ENCODE peak calls at places on chromosome 11, in five cellular contexts. Q is stomach, B is A549, S is ovary, K is sigmoid colon. J is an unnamed sample. For H3K4me1, the result is how much of the 10 kb centered on the place peaks cover.

GRCh38 chr11:100682247-100682969 is 4.7 kb upstream of the ARHGAP42 start:
- DNase-seq in Q (no peak), B (peak), S (no peak), K (no peak), J (no peak)

GRCh38 chr11:27209562-27210005 is 153.4 kb downstream of the CCDC34 start:
- DNase-seq in Q (no peak), B (peak), S (no peak), K (no peak), J (no peak)

GRCh38 chr11:25771605-25772004 is 560.3 kb upstream of the ANO3 start:
- DNase-seq in Q (no peak), B (no peak), S (no peak), K (no peak), J (no peak)

GRCh38 chr11:3049430-3050243 is 7.6 kb downstream of the CARS1 start:
- DNase-seq in Q (peak), B (peak), S (peak), K (peak), J (no peak)

GRCh38 chr11:61975638-61976419 is 8.4 kb upstream of the FTH1 start:
- DNase-seq in Q (no peak), B (no peak), S (no peak), K (peak), J (no peak)

GRCh38 chr11:111310088-111310487 is 11.7 kb downstream of the POU2AF3 start:
- DNase-seq in Q (no peak), B (no peak), S (no peak), K (no peak), J (peak)

GRCh38 chr11:103862827-103863213 is 173.6 kb upstream of the DDI1 start:
- DNase-seq in Q (no peak), B (no peak), S (no peak), K (no peak), J (no peak)

GRCh38 chr11:129281471-129282268 is 89.5 kb upstream of the ARHGAP32 start:
- DNase-seq in Q (no peak), B (no peak), S (no peak), K (no peak), J (no peak)

GRCh38 chr11:34866375-34866774 is 49.8 kb downstream of the APIP start:
- DNase-seq in Q (no peak), B (no peak), S (no peak), K (no peak), J (no peak)

DNA sequence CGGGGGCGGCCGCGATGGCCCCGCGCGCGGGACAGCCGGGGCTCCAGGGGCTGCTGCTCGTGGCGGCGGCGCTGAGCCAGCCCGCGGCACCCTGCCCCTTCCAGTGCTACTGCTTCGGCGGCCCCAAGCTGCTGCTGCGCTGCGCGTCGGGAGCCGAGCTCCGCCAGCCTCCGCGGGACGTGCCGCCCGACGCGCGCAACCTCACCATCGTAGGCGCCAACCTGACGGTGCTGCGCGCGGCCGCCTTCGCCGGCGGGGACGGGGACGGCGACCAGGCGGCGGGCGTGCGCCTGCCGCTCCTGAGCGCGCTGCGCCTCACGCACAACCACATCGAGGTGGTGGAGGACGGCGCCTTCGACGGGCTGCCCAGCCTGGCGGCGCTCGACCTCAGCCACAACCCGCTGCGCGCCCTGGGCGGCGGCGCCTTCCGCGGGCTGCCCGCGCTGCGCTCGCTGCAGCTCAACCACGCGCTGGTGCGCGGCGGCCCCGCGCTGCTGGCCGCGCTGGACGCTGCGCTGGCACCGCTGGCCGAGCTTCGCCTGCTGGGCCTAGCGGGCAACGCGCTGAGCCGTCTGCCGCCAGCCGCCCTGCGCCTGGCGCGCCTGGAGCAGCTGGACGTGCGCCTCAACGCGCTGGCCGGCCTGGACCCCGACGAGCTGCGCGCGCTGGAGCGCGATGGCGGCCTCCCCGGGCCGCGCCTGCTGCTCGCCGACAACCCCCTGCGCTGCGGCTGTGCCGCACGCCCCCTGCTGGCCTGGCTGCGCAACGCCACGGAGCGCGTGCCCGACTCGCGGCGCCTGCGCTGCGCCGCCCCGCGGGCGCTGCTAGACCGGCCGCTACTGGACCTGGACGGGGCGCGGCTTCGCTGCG is 697 bp downstream of the TPBGL start:
- DNase-seq in Q (peak), B (peak), S (peak), K (peak), J (no peak)
- TF ChIP-seq EP300 in Q (no peak), B (no peak), S (no peak), K (no peak), J (no peak)

GRCh38 chr11:68028802-68029475 is 1.5 kb upstream of the NDUFS8 start:
- DNase-seq in Q (no peak), B (peak), S (no peak), K (no peak), J (no peak)

GRCh38 chr11:68032003-68032402 is 1.5 kb downstream of the NDUFS8 start:
- DNase-seq in Q (no peak), B (no peak), S (no peak), K (no peak), J (no peak)

GRCh38 chr11:68031136-68031459 is 617 bp downstream of the NDUFS8 start:
- DNase-seq in Q (no peak), B (no peak), S (no peak), K (no peak), J (no peak)

GRCh38 chr11:68032997-68033707 is 2.7 kb downstream of the NDUFS8 start:
- DNase-seq in Q (no peak), B (no peak), S (no peak), K (no peak), J (no peak)

DNA sequence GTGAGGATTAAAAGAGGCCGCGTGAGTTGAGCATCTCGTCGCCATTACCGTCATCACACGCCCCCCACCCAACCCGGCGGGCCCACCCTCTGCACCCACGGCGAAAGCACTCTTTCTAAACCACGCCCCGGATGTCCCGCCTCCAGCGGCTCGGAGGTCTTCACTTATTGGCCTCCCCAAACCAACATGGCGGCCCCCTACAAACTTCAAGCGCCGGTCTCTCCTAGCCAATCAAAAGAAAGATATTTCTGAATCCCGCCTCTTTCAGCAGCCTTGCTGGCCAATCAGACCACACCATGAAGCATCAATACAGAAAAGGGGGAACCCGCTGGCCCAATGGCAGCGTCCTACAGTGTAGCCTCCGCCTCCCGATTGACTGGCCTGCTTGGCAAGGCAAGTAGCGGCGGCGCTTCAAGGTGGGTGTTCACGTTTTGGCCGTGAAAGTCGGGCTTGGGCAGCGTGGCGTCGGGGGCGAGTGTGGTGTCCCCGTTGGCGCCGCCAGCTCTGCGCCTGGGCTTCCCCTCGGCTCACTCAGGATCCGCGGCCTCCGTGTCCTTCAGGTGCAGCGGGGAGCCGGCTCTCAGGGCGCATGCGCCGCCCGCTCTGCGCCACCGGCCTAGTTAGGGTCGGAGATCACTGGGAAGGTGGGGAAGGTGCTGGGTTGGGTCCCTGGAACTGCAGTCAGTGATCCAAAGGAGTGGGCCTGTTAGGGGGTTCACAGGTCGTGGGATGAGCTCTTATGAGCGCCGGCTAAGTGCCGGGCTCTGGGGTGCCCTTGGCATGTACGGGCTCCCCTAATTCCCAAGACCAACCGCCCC is at the start of gene NDUFS8:
- DNase-seq in Q (peak), B (peak), S (peak), K (peak), J (peak)
- TF ChIP-seq POLR2A in Q (peak), B (peak), S (peak), K (no peak), J (no peak)

GRCh38 chr11:73292481-73292880 is 15.6 kb upstream of the ARHGEF17 start:
- DNase-seq in Q (no peak), B (no peak), S (no peak), K (no peak), J (no peak)
- H3K4me1 ChIP-seq in Q (under half), B (under half), S (under half), K (under half), J (under half)

GRCh38 chr11:44190883-44191230 is 95.4 kb downstream of the EXT2 start:
- DNase-seq in Q (no peak), B (no peak), S (no peak), K (no peak), J (no peak)

GRCh38 chr11:44188643-44189042 is 93.2 kb downstream of the EXT2 start:
- DNase-seq in Q (no peak), B (peak), S (no peak), K (no peak), J (no peak)

GRCh38 chr11:44189986-44190882 is 94.8 kb downstream of the EXT2 start:
- DNase-seq in Q (no peak), B (no peak), S (no peak), K (no peak), J (no peak)

GRCh38 chr11:44186531-44186930 is 91.1 kb downstream of the EXT2 start:
- DNase-seq in Q (no peak), B (no peak), S (no peak), K (no peak), J (no peak)

GRCh38 chr11:44185522-44185921 is 90.0 kb downstream of the EXT2 start:
- DNase-seq in Q (no peak), B (no peak), S (no peak), K (no peak), J (no peak)
- TF ChIP-seq EP300 in Q (no peak), B (no peak), S (no peak), K (no peak), J (no peak)

DNA sequence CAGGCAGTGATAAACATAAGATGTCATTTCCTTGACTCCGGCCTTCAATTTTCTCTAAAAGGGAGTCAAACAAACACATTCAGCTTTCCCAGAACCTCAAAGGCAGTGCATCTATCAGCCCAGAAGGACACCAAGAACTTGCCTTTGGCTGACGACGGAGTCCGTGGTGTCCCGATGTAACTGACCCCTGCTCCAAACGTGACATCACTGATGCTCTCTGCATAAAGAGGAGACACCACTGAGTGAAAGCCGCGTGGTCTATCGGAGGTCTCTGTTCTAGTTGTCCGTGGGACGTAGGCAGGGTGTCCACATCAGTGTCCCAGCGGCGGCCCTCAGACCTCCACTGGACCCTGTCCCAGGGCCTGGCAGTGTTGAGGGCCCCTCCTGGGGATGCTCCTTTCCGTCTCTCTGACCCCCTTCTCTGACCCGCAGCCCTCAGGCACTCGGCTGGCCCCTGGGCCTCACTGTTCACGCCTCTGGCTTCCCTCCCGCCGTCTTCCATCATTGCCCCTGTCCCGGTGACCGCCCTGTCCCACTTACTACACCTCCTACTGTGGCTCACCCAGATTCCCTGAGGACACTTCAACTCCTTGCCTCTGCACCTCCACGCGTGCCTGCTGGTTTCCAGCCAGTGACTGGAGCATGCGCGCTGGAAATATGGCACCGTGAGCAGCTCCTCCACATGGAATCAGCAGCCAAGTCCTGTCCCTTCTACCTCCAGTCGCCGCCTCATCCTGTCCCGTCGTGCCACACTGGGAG is 70.4 kb downstream of the NCAPD3 start:
- DNase-seq in Q (no peak), B (no peak), S (peak), K (no peak), J (no peak)
- TF ChIP-seq POLR2A in Q (no peak), B (no peak), S (no peak), K (no peak), J (no peak)

GRCh38 chr11:58768137-58768536 is 36.4 kb upstream of the GLYAT start:
- DNase-seq in Q (no peak), B (no peak), S (no peak), K (no peak), J (no peak)

GRCh38 chr11:58770627-58771457 is 39.1 kb upstream of the GLYAT start:
- DNase-seq in Q (no peak), B (peak), S (no peak), K (no peak), J (no peak)

GRCh38 chr11:58771458-58771855 is 39.7 kb upstream of the GLYAT start:
- DNase-seq in Q (no peak), B (no peak), S (no peak), K (no peak), J (no peak)

GRCh38 chr11:58769308-58769707 is 37.6 kb upstream of the GLYAT start:
- DNase-seq in Q (no peak), B (no peak), S (no peak), K (no peak), J (no peak)

DNA sequence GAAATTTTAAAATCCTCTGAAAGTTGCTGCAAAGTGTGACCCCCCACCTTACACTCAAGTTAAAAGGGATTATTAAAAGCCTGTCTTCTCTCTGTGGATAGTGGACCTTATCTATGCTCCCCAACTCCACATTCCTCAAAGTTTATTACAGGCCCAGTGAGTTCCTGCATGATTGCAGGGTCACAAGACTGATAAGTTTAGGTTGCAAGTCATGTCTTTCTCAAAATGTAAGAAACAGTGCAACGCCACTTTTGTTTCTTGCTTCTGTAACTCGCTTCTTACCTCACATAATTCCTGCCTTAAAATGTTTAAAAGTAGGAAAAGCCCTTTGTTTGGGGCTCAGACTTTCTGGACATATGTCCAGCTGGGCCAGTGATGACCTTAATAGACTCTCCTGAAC is 38.4 kb upstream of the GLYAT start:
- DNase-seq in Q (no peak), B (no peak), S (no peak), K (no peak), J (no peak)
- H3K4me1 ChIP-seq in Q (under half), B (under half), S (under half), K (under half), J (under half)

GRCh38 chr11:12818333-12819015 is 144.3 kb downstream of the TEAD1 start:
- DNase-seq in Q (no peak), B (no peak), S (no peak), K (no peak), J (no peak)
- TF ChIP-seq EP300 in Q (no peak), B (no peak), S (no peak), K (no peak), J (no peak)

DNA sequence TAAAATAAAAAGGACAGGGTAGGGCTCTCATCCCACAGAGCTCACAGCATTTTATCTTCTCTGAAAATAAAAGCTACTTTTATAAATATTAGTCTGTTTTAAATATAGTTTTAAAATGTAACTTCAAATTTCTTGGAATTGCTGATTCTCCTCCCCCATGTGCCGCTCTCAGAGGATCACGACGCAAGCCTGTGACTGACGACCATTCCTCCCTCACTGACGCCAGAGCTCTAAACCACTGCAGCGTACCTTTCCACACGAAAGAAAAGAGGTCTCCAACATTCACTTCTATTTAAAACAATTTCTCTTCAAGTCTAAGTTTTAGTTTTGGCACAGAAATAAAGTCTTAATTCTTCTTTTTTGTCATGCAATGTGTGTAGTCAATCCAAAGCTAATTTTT is 9.3 kb downstream of the TOLLIP start:
- DNase-seq in Q (no peak), B (no peak), S (peak), K (no peak), J (no peak)
- TF ChIP-seq POLR2A in Q (no peak), B (no peak), S (no peak), K (no peak), J (no peak)

GRCh38 chr11:942853-943252 is 17.2 kb downstream of the AP2A2 start:
- DNase-seq in Q (no peak), B (no peak), S (no peak), K (no peak), J (no peak)

GRCh38 chr11:937853-938261 is 12.2 kb downstream of the AP2A2 start:
- DNase-seq in Q (no peak), B (no peak), S (no peak), K (no peak), J (no peak)

GRCh38 chr11:944711-945470 is 19.2 kb downstream of the AP2A2 start:
- DNase-seq in Q (no peak), B (peak), S (no peak), K (no peak), J (no peak)

GRCh38 chr11:936199-936598 is 10.5 kb downstream of the AP2A2 start:
- DNase-seq in Q (no peak), B (no peak), S (no peak), K (no peak), J (no peak)

DNA sequence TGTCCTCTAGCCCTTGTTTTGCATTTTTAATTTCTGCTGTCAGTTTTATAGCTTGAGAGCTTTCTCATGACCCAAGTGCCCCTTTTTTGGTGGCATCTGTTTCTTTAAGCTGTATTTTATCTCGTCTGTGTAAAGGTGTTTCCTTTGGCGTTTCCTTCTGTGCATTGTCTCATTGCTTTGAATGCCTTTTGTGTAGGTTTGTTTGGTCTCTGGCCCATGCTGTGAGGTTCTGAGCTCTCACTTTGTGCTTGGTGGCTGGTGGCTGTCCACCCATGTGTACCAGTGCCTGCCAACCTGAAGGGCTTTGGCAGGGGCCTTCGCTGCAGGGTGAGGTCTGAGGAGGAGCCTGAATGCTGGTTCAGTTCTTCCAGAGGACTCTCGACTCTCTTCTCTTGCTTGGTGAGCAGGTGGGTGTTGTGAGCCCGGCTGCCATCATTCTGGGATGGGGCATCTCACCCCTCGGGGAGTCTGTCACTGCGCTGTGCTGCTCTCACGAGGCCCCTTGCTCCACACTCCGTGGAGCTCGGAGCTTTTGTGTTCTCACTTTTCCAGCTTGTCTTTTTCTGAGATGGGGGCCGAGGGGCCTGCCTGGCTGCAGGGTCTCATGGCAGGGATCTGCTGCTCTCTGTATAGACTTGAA is 14.9 kb downstream of the AP2A2 start:
- DNase-seq in Q (no peak), B (no peak), S (no peak), K (no peak), J (no peak)
- H3K4me1 ChIP-seq in Q (half or more), B (half or more), S (under half), K (under half), J (under half)